ENCODE peak calls at places on chromosomes 3 and 15, in four cellular contexts. G is gastrocnemius medialis, Q is right lobe of liver, V is hepatocyte. B is an unnamed sample.

GRCh38 chr3:61892881-61893280 is 331.5 kb downstream of the PTPRG start:
- DNase-seq in G (no peak), Q (no peak), V (no peak), B (no peak)

GRCh38 chr3:131048030-131048429 is 21.4 kb downstream of the NEK11 start:
- DNase-seq in G (no peak), Q (no peak), V (no peak), B (no peak)

GRCh38 chr3:193813506-193813850 is 220.5 kb downstream of the OPA1 start:
- DNase-seq in G (no peak), Q (no peak), V (no peak), B (no peak)

GRCh38 chr15:50816191-50816590 is 50.7 kb upstream of the SPPL2A start:
- DNase-seq in G (no peak), Q (no peak), V (no peak), B (no peak)

GRCh38 chr15:64430000-64430735 is 30.2 kb upstream of the ZNF609 start:
- DNase-seq in G (no peak), Q (no peak), V (peak; percentile 37), B (no peak)

GRCh38 chr3:186287723-186288122 is 74.3 kb downstream of the DGKG start:
- DNase-seq in G (no peak), Q (no peak), V (no peak), B (no peak)

GRCh38 chr15:39548561-39548960 is 32.3 kb upstream of the THBS1 start:
- DNase-seq in G (no peak), Q (no peak), V (no peak), B (no peak)

GRCh38 chr15:39310633-39311032 is 270.2 kb upstream of the THBS1 start:
- DNase-seq in G (no peak), Q (no peak), V (no peak), B (no peak)

GRCh38 chr3:46609944-46610722 is 2.2 kb upstream of the FAM240A start:
- DNase-seq in G (no peak), Q (no peak), V (no peak), B (no peak)

GRCh38 chr3:128619146-128619890 is 31.3 kb downstream of the RPN1 start:
- DNase-seq in G (no peak), Q (no peak), V (no peak), B (no peak)

GRCh38 chr3:69458798-69459197 is 72.9 kb upstream of the FRMD4B start:
- DNase-seq in G (no peak), Q (no peak), V (no peak), B (no peak)

GRCh38 chr3:111715911-111716523 is 120.9 kb upstream of the ZBED2 start:
- DNase-seq in G (no peak), Q (peak; percentile 59), V (peak; percentile 67), B (no peak)

GRCh38 chr3:194396897-194397756 is 1.9 kb downstream of the GP5 start:
- DNase-seq in G (no peak), Q (no peak), V (no peak), B (no peak)

GRCh38 chr3:147381610-147382009 is 24.7 kb downstream of the ZIC4 start:
- DNase-seq in G (no peak), Q (no peak), V (no peak), B (no peak)

GRCh38 chr3:147387550-147388394 is 18.6 kb downstream of the ZIC4 start:
- DNase-seq in G (no peak), Q (no peak), V (no peak), B (no peak)

GRCh38 chr3:147385059-147386012 is 21.0 kb downstream of the ZIC4 start:
- DNase-seq in G (no peak), Q (no peak), V (no peak), B (no peak)

GRCh38 chr3:147383617-147384016 is 22.7 kb downstream of the ZIC4 start:
- DNase-seq in G (no peak), Q (no peak), V (no peak), B (no peak)

DNA sequence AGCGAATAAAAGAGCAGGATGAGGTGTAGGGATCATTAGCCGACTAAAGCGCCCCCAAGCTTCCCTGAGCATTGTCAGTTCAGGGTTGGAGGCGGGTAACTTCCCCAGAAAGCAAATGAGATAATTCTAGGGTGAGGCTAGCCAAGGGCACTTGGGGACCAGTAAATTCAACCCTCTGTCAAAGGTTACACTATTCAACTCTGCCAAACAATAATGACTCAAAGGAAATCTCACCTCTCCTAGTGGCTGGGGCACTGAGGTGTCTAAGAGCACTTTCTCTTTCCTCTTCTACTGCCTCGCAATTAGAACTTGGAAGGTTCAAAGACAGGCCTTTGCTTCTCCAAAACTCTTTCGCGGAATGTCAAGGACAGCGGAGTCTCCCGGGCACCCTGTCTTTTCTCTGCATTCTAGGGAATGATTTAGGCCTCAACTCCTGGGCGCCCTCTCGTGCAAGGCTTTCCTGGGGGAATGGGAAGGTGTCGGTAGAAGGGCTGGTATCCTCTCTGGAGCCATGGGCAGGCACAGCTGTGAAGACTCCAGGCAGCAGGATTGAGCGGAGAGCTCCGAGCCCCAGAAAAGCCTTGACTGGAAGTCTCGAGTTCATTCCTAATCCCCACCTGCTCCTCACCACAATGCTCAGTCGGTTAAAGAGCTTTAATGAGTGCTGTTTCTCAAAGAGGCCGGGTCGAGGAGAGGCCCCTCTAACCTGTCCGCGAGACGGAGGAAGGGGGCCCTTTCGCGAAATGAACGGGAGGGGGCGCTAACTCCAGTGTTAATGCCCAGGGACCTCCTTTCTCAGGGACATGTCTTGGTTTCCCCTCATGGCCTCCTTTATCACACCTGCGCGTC is 21.9 kb downstream of the ZIC4 start:
- DNase-seq in G (no peak), Q (no peak), V (no peak), B (no peak)
- TF ChIP-seq CTCF in G (no peak), Q (peak; percentile 23), V (no peak), B (no peak)

DNA sequence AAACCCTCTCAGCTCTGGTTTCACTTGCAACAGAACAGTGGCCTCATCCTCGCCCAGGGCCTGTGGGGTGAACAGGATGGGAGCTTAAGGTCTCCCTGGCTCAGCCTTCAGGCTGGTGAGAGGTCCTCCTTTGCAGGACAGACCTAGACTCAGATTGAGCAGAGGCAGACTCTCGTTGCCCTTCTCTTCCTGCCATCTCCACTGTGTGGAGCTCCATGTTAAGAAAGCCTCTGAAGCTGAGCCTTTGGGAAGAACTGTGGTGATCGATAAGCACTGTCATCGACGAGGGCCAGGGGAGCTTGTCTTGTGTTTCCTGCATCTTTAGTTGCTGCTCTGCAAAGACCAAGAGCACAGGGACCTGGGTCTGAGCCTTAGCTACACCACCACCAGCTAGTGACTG is 37.8 kb upstream of the GRIP2 start:
- DNase-seq in G (no peak), Q (no peak), V (no peak), B (no peak)
- TF ChIP-seq CTCF in G (no peak), Q (peak; percentile 47), V (no peak), B (no peak)

DNA sequence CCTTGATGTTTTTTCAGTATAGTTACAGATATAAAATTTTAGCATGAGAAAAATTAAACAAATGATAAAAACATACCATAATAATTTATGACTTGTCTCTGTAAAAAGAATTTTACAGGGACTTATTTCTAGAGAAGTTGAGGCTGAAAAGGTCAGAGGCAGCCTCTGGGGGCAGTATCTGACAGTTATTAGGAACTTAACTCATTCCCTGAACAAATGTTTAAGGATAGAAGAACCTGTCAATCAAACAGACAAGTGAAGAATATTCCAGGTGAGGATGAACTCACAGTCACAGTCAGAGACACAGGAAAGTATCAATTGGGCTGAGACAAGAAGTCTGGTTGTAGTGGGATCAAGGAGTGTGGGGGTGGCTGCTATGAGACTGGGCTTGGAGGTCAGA is 7.3 kb downstream of the MYLK start:
- DNase-seq in G (no peak), Q (no peak), V (no peak), B (no peak)
- TF ChIP-seq CTCF in G (no peak), Q (no peak), V (peak; percentile 15), B (no peak)

GRCh38 chr15:68630836-68631235 is 52.0 kb downstream of the CORO2B start:
- DNase-seq in G (no peak), Q (no peak), V (no peak), B (no peak)
- TF ChIP-seq CTCF in G (no peak), Q (no peak), V (no peak), B (no peak)

GRCh38 chr3:20511863-20512262 is 325.9 kb upstream of the SGO1 start:
- DNase-seq in G (no peak), Q (no peak), V (peak; percentile 75), B (no peak)
- TF ChIP-seq CTCF in G (peak; percentile 52), Q (peak; percentile 61), V (peak; percentile 69), B (no peak)

GRCh38 chr3:43855674-43856299 is 165.0 kb downstream of the ABHD5 start:
- DNase-seq in G (no peak), Q (peak; percentile 64), V (peak; percentile 76), B (no peak)
- TF ChIP-seq CTCF in G (peak; percentile 35), Q (peak; percentile 72), V (peak; percentile 63), B (no peak)

DNA sequence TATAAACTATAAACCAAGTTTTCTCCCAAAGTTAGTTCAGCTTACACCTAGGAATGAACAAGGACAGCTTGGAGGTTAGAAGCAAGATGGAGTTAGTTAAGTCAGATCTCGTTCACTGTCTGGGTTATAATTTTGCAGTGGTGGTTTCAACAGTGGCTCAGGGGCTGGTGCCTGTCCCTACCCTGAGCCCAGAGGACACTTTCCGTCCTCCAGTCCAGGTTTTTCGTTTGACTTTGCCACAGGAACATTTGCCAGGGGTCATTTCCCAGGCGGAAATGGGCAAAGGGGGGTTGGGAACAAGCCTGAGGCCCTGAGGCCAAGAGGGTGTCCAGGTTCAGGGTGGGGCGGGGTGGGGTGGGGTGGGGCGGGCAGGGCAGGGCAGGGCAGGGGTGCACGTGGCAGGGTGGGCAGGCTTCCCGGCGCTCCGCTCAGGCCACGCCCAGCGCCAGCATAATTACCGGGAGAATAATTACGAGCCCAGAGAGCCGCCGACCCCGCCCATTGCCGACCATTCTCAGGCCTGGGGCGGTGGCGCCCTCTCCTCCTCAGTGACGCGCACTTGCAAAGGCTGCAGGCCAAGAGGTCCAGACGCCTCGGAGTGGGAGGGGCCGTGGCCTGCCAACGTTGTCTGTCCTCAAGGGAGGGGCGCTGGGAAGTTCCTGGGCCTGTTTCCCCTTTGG is 70.4 kb downstream of the KLF13 start:
- DNase-seq in G (peak; percentile 89), Q (peak; percentile 88), V (peak; percentile 91), B (no peak)
- TF ChIP-seq CTCF in G (peak; percentile 20), Q (peak; percentile 23), V (no peak), B (no peak)

GRCh38 chr15:88974392-88974791 is 61.2 kb upstream of the MFGE8 start:
- DNase-seq in G (no peak), Q (no peak), V (peak; percentile 35), B (no peak)
- TF ChIP-seq CTCF in G (no peak), Q (no peak), V (no peak), B (no peak)

DNA sequence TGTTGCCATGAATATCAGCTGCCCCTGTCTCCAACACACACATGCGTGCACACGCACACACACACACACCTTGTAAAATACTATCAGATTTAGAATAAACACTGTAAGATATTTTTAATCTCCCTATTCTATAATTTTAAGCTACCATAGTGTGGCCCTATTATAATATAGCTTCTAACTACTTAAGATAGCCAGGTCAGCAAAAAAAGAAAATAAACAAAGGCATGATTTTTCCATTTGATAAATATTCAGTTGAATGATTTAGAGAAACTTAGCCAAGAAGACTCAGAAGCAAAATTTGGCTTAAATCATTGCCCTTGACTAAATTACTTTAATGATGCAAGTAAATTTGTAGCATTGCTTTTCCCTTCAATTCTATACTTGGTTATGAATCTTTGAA is 162.2 kb downstream of the ALCAM start:
- DNase-seq in G (no peak), Q (no peak), V (no peak), B (no peak)
- TF ChIP-seq CTCF in G (no peak), Q (no peak), V (no peak), B (no peak)

B was measured in activated B cell treated with CpG ODN at 0.5 μM for 24 hours.